ENCODE peak calls at places on chromosomes 7 and 10, in nine cellular contexts. X is iris pigment epithelial cell; T is tibial nerve; O is mucosa of gallbladder; G is stimulated activated CD8-positive, alpha-beta memory T cell treated with anti-CD3 and anti-CD28 coated beads, Interleukin-2, amount 100 ng/mL, for 1 hour; H is GM12891; F is H9; U is activated CD4-positive, alpha-beta T cell treated with anti-CD3 and anti-CD28 coated beads for 36 hours; V is frontal cortex. Q is an unnamed sample.

GRCh38 chr7:28516390-28517145 is 104.2 kb downstream of the CREB5 start:
- DNase-seq in X (no peak), T (no peak), O (no peak), G (no peak), H (no peak), F (peak), U (no peak), V (no peak), Q (no peak)

GRCh38 chr10:57023626-57024025 is 662.6 kb upstream of the ZWINT start:
- DNase-seq in X (no peak), T (no peak), O (no peak), G (no peak), H (no peak), F (no peak), U (no peak), V (no peak), Q (no peak)

GRCh38 chr10:62098278-62099121 is 170.1 kb downstream of the RTKN2 start:
- DNase-seq in X (no peak), T (no peak), O (no peak), G (no peak), H (no peak), F (no peak), U (no peak), V (no peak), Q (no peak)

GRCh38 chr7:1765336-1765735 is 95.3 kb downstream of the ELFN1 start:
- DNase-seq in X (no peak), T (no peak), O (no peak), G (no peak), H (no peak), F (no peak), U (no peak), V (no peak), Q (no peak)

GRCh38 chr7:16271990-16272665 is 149.2 kb downstream of the CRPPA start:
- DNase-seq in X (peak), T (no peak), O (no peak), G (no peak), H (no peak), F (no peak), U (no peak), V (no peak), Q (no peak)

GRCh38 chr10:49111320-49111698 is 4.0 kb downstream of the VSTM4 start:
- DNase-seq in X (no peak), T (no peak), O (no peak), G (no peak), H (no peak), F (no peak), U (no peak), V (no peak), Q (no peak)

GRCh38 chr10:3091346-3091787 is 24.0 kb downstream of the PFKP start:
- DNase-seq in X (peak), T (no peak), O (peak), G (no peak), H (no peak), F (no peak), U (peak), V (no peak), Q (no peak)

GRCh38 chr7:107594961-107595737 is 15.1 kb downstream of the BCAP29 start:
- DNase-seq in X (peak), T (no peak), O (no peak), G (no peak), H (no peak), F (no peak), U (no peak), V (no peak), Q (no peak)

GRCh38 chr7:363626-364025 is 73.7 kb downstream of the FOXL3 start:
- DNase-seq in X (no peak), T (no peak), O (no peak), G (no peak), H (no peak), F (no peak), U (peak), V (no peak), Q (no peak)

GRCh38 chr10:93514496-93514895 is 18.1 kb downstream of the CEP55 start:
- DNase-seq in X (no peak), T (no peak), O (no peak), G (no peak), H (no peak), F (no peak), U (no peak), V (no peak), Q (no peak)

GRCh38 chr10:87531908-87532622 is 27.4 kb downstream of the MINPP1 start:
- DNase-seq in X (peak), T (no peak), O (peak), G (no peak), H (no peak), F (no peak), U (no peak), V (peak), Q (no peak)

GRCh38 chr10:97788552-97789442 is 17.0 kb upstream of the SFRP5 start:
- DNase-seq in X (no peak), T (no peak), O (peak), G (no peak), H (no peak), F (no peak), U (no peak), V (no peak), Q (no peak)

GRCh38 chr10:58414270-58415041 is 29.2 kb downstream of the TFAM start:
- DNase-seq in X (peak), T (no peak), O (no peak), G (no peak), H (no peak), F (no peak), U (no peak), V (peak), Q (no peak)

GRCh38 chr7:93544686-93545085 is 29.8 kb downstream of the CALCR start:
- DNase-seq in X (no peak), T (no peak), O (no peak), G (no peak), H (no peak), F (no peak), U (no peak), V (no peak), Q (no peak)

GRCh38 chr7:79454325-79454960 is 976 bp upstream of the MAGI2 start:
- DNase-seq in X (peak), T (peak), O (peak), G (no peak), H (no peak), F (peak), U (no peak), V (no peak), Q (no peak)

GRCh38 chr7:1717095-1717483 is 47.0 kb downstream of the ELFN1 start:
- DNase-seq in X (no peak), T (no peak), O (no peak), G (no peak), H (no peak), F (no peak), U (no peak), V (no peak), Q (no peak)

GRCh38 chr7:108046952-108047506 is 44.1 kb upstream of the LAMB1 start:
- DNase-seq in X (no peak), T (no peak), O (no peak), G (no peak), H (no peak), F (no peak), U (no peak), V (no peak), Q (no peak)

GRCh38 chr10:44023517-44023916 is 361.4 kb downstream of the CXCL12 start:
- DNase-seq in X (no peak), T (no peak), O (no peak), G (no peak), H (no peak), F (no peak), U (no peak), V (no peak), Q (no peak)

GRCh38 chr7:107810626-107811025 is 7.6 kb upstream of the SLC26A3 start:
- DNase-seq in X (no peak), T (no peak), O (no peak), G (no peak), H (no peak), F (no peak), U (peak), V (no peak), Q (no peak)

GRCh38 chr7:92415225-92415624 is 32.1 kb upstream of the GATAD1 start:
- DNase-seq in X (no peak), T (no peak), O (no peak), G (no peak), H (no peak), F (no peak), U (no peak), V (no peak), Q (no peak)

GRCh38 chr7:129853661-129854268 is 99.0 kb downstream of the UBE2H start:
- DNase-seq in X (peak), T (no peak), O (no peak), G (no peak), H (no peak), F (no peak), U (no peak), V (no peak), Q (no peak)

GRCh38 chr7:50854831-50855230 is 72.1 kb upstream of the GRB10 start:
- DNase-seq in X (no peak), T (no peak), O (no peak), G (no peak), H (no peak), F (no peak), U (no peak), V (no peak), Q (no peak)

GRCh38 chr10:15043674-15044073 is at the start of gene OLAH:
- DNase-seq in X (peak), T (no peak), O (no peak), G (no peak), H (no peak), F (no peak), U (no peak), V (no peak), Q (no peak)

GRCh38 chr10:128047991-128048826 is 78.0 kb downstream of the MKI67 start:
- DNase-seq in X (peak), T (no peak), O (no peak), G (no peak), H (no peak), F (no peak), U (peak), V (no peak), Q (peak)

GRCh38 chr7:99108615-99109014 is 35.3 kb downstream of the SMURF1 start:
- DNase-seq in X (no peak), T (no peak), O (no peak), G (no peak), H (no peak), F (no peak), U (no peak), V (no peak), Q (no peak)

GRCh38 chr7:154860621-154861375 is 142.1 kb downstream of the PAXIP1 start:
- DNase-seq in X (no peak), T (no peak), O (no peak), G (no peak), H (no peak), F (no peak), U (no peak), V (no peak), Q (no peak)

GRCh38 chr7:29126804-29127203 is 19.5 kb downstream of the CPVL start:
- DNase-seq in X (no peak), T (no peak), O (no peak), G (no peak), H (no peak), F (no peak), U (no peak), V (no peak), Q (no peak)

GRCh38 chr7:94434031-94434430 is 39.3 kb downstream of the COL1A2 start:
- DNase-seq in X (no peak), T (no peak), O (no peak), G (no peak), H (no peak), F (no peak), U (no peak), V (no peak), Q (no peak)

GRCh38 chr7:82507365-82507975 is 63.9 kb upstream of the CACNA2D1 start:
- DNase-seq in X (no peak), T (no peak), O (no peak), G (no peak), H (no peak), F (peak), U (no peak), V (no peak), Q (no peak)

GRCh38 chr7:89731751-89732150 is 422.5 kb upstream of the STEAP1 start:
- DNase-seq in X (no peak), T (no peak), O (no peak), G (no peak), H (no peak), F (no peak), U (no peak), V (no peak), Q (no peak)

GRCh38 chr7:157077986-157078644 is 60.6 kb upstream of the UBE3C start:
- DNase-seq in X (peak), T (no peak), O (no peak), G (no peak), H (no peak), F (peak), U (no peak), V (peak), Q (no peak)

GRCh38 chr10:60444494-60445064 is 54.9 kb upstream of the ANK3 start:
- DNase-seq in X (peak), T (no peak), O (no peak), G (no peak), H (no peak), F (no peak), U (no peak), V (no peak), Q (no peak)

GRCh38 chr7:157000047-157000726 is 10.3 kb downstream of the MNX1 start:
- DNase-seq in X (no peak), T (no peak), O (no peak), G (no peak), H (no peak), F (peak), U (no peak), V (no peak), Q (no peak)

GRCh38 chr7:55034776-55035175 is 16.0 kb downstream of the EGFR start:
- DNase-seq in X (no peak), T (no peak), O (no peak), G (no peak), H (no peak), F (no peak), U (no peak), V (no peak), Q (no peak)

GRCh38 chr7:155371884-155372781 is 74.5 kb downstream of the INSIG1 start:
- DNase-seq in X (no peak), T (no peak), O (no peak), G (no peak), H (peak), F (no peak), U (peak), V (no peak), Q (no peak)

GRCh38 chr10:8229153-8229552 is 174.7 kb downstream of the GATA3 start:
- DNase-seq in X (no peak), T (no peak), O (no peak), G (no peak), H (no peak), F (no peak), U (peak), V (no peak), Q (no peak)

Q was measured in T-cell.